ENCODE peak calls at places on chromosomes 16 and 17, in eight cellular contexts. S is stimulated activated naive CD4-positive, alpha-beta T cell; L is prostate gland; B is cardiac fibroblast; C is A549; M is occipital lobe; O is left colon; A is H7. D is an unnamed sample.

GRCh38 chr17:41692722-41693521 is 4.2 kb downstream of the EIF1 start:
- DNase-seq in C (no peak), A (no peak), S (peak; percentile 31), B (peak; percentile 43), M (no peak), O (no peak), L (no peak), D (no peak)

GRCh38 chr16:88599092-88599733 is 29.0 kb downstream of the ZC3H18 start:
- DNase-seq in M (no peak), L (peak; percentile 16), B (no peak), O (peak; percentile 68), S (no peak), C (no peak), A (no peak), D (no peak)

GRCh38 chr16:528111-529011 is 849 bp downstream of the CAPN15 start:
- DNase-seq in O (peak; percentile 87), B (peak; percentile 71), A (peak; percentile 84), C (no peak), M (no peak), L (no peak), S (no peak), D (no peak)

GRCh38 chr16:17518441-17518840 is 47.7 kb upstream of the XYLT1 start:
- DNase-seq in O (no peak), M (no peak), A (no peak), S (no peak), C (no peak), B (peak; percentile 36), L (no peak), D (no peak)

GRCh38 chr17:77959216-77959925 is 868 bp downstream of the TNRC6C start:
- DNase-seq in O (no peak), M (no peak), L (peak; percentile 11), S (no peak), C (peak; percentile 48), B (peak; percentile 8), A (peak; percentile 81), D (peak; percentile 68)

GRCh38 chr16:57383276-57384247 is 11.3 kb downstream of the CX3CL1 start:
- DNase-seq in M (no peak), A (peak; percentile 42), C (no peak), L (peak; percentile 23), B (no peak), S (no peak), O (peak; percentile 52), D (no peak)

GRCh38 chr17:7083592-7083991 is 3.5 kb upstream of the CLEC10A start:
- DNase-seq in O (no peak), B (peak; percentile 41), L (no peak), S (no peak), C (no peak), M (no peak), A (no peak), D (no peak)

GRCh38 chr17:77570565-77570898 is 388.0 kb upstream of the TNRC6C start:
- DNase-seq in M (no peak), O (no peak), A (peak; percentile 51), C (no peak), B (no peak), S (no peak), L (no peak), D (no peak)

GRCh38 chr16:56337858-56338325 is 87.5 kb downstream of the AMFR start:
- DNase-seq in M (no peak), B (no peak), C (no peak), L (no peak), S (no peak), A (no peak), O (no peak), D (no peak)

GRCh38 chr16:27241658-27242057 is 26.9 kb downstream of the NSMCE1 start:
- DNase-seq in O (no peak), L (no peak), B (peak; percentile 69), M (no peak), S (no peak), A (no peak), C (no peak), D (no peak)

GRCh38 chr17:57004944-57005579 is 27.1 kb downstream of the SCPEP1 start:
- DNase-seq in L (no peak), B (no peak), O (peak; percentile 31), A (peak; percentile 53), M (no peak), C (peak; percentile 31), S (no peak), D (no peak)

GRCh38 chr16:4529085-4530060 is 9.2 kb downstream of the CDIP1 start:
- DNase-seq in C (no peak), B (no peak), A (peak; percentile 85), O (no peak), L (no peak), M (no peak), S (no peak), D (no peak)

GRCh38 chr16:23858496-23859062 is 22.8 kb downstream of the PRKCB start:
- DNase-seq in A (no peak), B (no peak), L (no peak), S (no peak), M (peak; percentile 23), O (no peak), C (no peak), D (no peak)

GRCh38 chr16:2186505-2186904 is 9.9 kb downstream of the CASKIN1 start:
- DNase-seq in M (no peak), A (no peak), S (no peak), C (no peak), B (no peak), O (no peak), L (no peak), D (no peak)

GRCh38 chr17:10125761-10126553 is 72.4 kb downstream of the GAS7 start:
- DNase-seq in B (no peak), L (no peak), A (peak; percentile 66), S (no peak), O (no peak), M (no peak), C (no peak), D (no peak)

GRCh38 chr16:1071561-1072225 is 854 bp upstream of the SSTR5 start:
- DNase-seq in S (no peak), M (no peak), O (no peak), L (no peak), C (no peak), B (no peak), A (peak; percentile 79), D (no peak)

GRCh38 chr17:65278050-65278819 is 141.1 kb downstream of the RGS9 start:
- DNase-seq in B (peak; percentile 71), O (peak; percentile 60), M (no peak), L (peak; percentile 44), S (no peak), A (peak; percentile 84), C (peak; percentile 87), D (no peak)

GRCh38 chr17:63549289-63549945 is 860 bp upstream of the DCAF7 start:
- DNase-seq in C (no peak), L (no peak), B (no peak), O (no peak), S (no peak), M (no peak), A (no peak), D (no peak)

GRCh38 chr16:54135361-54136275 is 151.0 kb downstream of the IRX3 start:
- DNase-seq in A (no peak), C (no peak), O (no peak), M (no peak), S (no peak), L (no peak), B (peak; percentile 81), D (no peak)

GRCh38 chr17:6361733-6362132 is 73.2 kb downstream of the AIPL1 start:
- DNase-seq in A (peak; percentile 73), O (no peak), B (no peak), C (peak; percentile 35), S (no peak), L (no peak), M (no peak), D (no peak)

GRCh38 chr17:79003661-79004411 is 5.7 kb downstream of the CANT1 start:
- DNase-seq in S (no peak), A (peak; percentile 78), M (no peak), C (no peak), O (peak; percentile 32), B (no peak), L (no peak), D (no peak)

GRCh38 chr17:78885956-78886355 is 17.0 kb downstream of the CEP295NL start:
- DNase-seq in M (no peak), C (no peak), L (no peak), B (no peak), S (no peak), O (no peak), A (no peak), D (no peak)

GRCh38 chr16:49485663-49486062 is 112.1 kb downstream of the C16orf78 start:
- DNase-seq in C (no peak), M (no peak), S (no peak), O (no peak), A (no peak), L (no peak), B (no peak), D (no peak)

GRCh38 chr17:51499906-51500305 is 239.6 kb downstream of the UTP18 start:
- DNase-seq in L (no peak), B (no peak), S (no peak), A (no peak), C (no peak), O (no peak), M (no peak), D (no peak)

GRCh38 chr17:39553326-39553945 is 54.3 kb downstream of the NEUROD2 start:
- DNase-seq in O (no peak), A (no peak), L (no peak), S (no peak), C (no peak), B (peak; percentile 60), M (no peak), D (no peak)

GRCh38 chr17:4199818-4200402 is 56.9 kb downstream of the CYB5D2 start:
- DNase-seq in L (no peak), C (peak; percentile 81), S (peak; percentile 17), O (no peak), A (peak; percentile 85), B (peak; percentile 57), M (no peak), D (peak; percentile 0)

GRCh38 chr17:21039839-21040575 is 2.8 kb downstream of the USP22 start:
- DNase-seq in L (no peak), B (peak; percentile 65), S (no peak), M (no peak), O (no peak), A (peak; percentile 65), C (peak; percentile 57), D (peak; percentile 13)

D was measured in NCI-H526 treated with DMSO at 0.1 percent for 48 hours.